ENCODE peak calls at places on chromosomes 2 and 18, in nine cellular contexts. Z, N, T, B, C, V, P, I and Q are unnamed samples. For H3K9me3, the result is how much of the 10 kb centered on the place peaks cover.

GRCh38 chr2:46135936-46136335 is 161.3 kb upstream of the EPAS1 start:
- DNase-seq in Z (no peak), B (no peak), T (peak), P (no peak), I (no peak), V (no peak), N (no peak), C (no peak), Q (no peak)

GRCh38 chr18:35386600-35387366 is 9.6 kb upstream of the ZNF396 start:
- DNase-seq in I (peak), T (peak), N (peak), Z (peak), P (peak), V (peak), C (no peak), B (peak), Q (peak)

GRCh38 chr2:181305151-181306123 is 151.7 kb upstream of the ITGA4 start:
- DNase-seq in C (no peak), P (peak), Z (peak), T (no peak), B (no peak), I (peak), N (no peak), V (no peak), Q (peak)

GRCh38 chr18:57737661-57738060 is 65.5 kb downstream of the ATP8B1 start:
- DNase-seq in C (peak), B (peak), V (peak), P (peak), T (peak), I (no peak), N (peak), Z (peak), Q (no peak)

GRCh38 chr18:11167778-11168177 is 18.4 kb upstream of the PIEZO2 start:
- DNase-seq in Z (no peak), B (no peak), P (no peak), T (no peak), I (no peak), N (no peak), V (no peak), C (no peak), Q (no peak)

GRCh38 chr18:57715671-57716070 is 87.4 kb downstream of the ATP8B1 start:
- DNase-seq in N (no peak), I (no peak), Z (no peak), T (no peak), P (no peak), V (no peak), C (no peak), B (no peak), Q (no peak)

GRCh38 chr2:128327180-128327964 is 8.7 kb upstream of the HS6ST1 start:
- DNase-seq in Z (no peak), B (no peak), C (peak), N (no peak), I (no peak), P (no peak), T (no peak), V (no peak), Q (peak)

GRCh38 chr2:3099860-3100234 is 277.8 kb downstream of the EIPR1 start:
- DNase-seq in T (no peak), P (no peak), C (no peak), B (no peak), V (no peak), I (no peak), Z (no peak), N (no peak), Q (no peak)

GRCh38 chr2:53609561-53609960 is 158.0 kb upstream of the CHAC2 start:
- DNase-seq in P (no peak), C (no peak), Z (no peak), V (no peak), I (no peak), N (no peak), T (no peak), B (no peak), Q (no peak)

DNA sequence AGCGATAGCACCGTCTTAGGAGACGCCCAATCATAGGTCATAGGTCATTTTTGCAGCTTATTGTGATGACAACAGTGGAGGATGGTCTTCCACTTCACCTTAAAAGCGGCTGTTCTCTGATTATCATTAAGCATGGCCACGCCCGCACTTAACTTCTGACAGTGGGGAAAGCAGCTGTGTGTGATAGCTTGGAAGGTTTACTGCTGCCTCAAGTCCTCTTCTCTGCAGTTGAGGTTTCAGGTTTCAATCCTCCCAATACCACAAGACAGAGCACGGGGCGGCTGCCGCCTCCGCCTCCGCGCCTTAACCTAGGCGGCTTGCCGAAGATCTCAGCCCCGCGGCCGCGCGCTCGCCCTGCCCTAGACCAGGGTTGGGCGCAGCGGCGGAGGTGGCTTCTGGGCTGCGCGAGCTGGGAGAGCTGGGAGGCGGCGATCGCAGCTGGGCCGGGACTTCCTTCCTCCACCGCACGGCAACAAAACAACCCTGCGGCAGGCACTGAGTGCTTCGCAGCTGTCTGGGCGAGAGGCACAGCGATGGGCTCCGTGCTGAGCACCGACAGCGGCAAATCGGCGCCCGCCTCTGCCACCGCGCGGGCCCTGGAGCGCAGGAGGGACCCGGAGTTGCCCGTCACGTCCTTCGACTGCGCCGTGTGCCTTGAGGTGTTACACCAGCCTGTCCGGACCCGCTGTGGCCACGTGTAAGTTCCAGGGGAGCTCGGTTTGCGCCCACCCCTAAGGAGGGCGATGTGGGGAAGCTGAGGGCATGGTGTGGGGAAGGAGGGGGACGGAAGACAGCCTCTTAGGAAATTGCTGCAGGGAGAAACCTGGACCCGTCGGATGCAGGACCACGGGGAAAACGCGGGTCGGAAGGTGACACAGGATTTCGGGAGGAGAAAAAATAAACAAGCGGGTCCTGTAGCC is at the start of gene RNF125:
- DNase-seq in P (peak), I (peak), T (peak), B (peak), V (peak), C (peak), Z (peak), N (peak), Q (peak)
- TF ChIP-seq POLR2A in P (no peak), I (peak), T (no peak), B (peak), V (no peak), C (peak), Z (peak), N (peak), Q (peak)

GRCh38 chr18:25834061-25834460 is 256.4 kb downstream of the SS18 start:
- DNase-seq in P (no peak), Z (no peak), N (no peak), C (no peak), T (no peak), B (no peak), V (no peak), I (no peak), Q (no peak)
- H3K27ac ChIP-seq in P (no peak), Z (no peak), N (no peak), C (no peak), T (no peak), B (no peak), V (no peak), I (no peak), Q (no peak)

DNA sequence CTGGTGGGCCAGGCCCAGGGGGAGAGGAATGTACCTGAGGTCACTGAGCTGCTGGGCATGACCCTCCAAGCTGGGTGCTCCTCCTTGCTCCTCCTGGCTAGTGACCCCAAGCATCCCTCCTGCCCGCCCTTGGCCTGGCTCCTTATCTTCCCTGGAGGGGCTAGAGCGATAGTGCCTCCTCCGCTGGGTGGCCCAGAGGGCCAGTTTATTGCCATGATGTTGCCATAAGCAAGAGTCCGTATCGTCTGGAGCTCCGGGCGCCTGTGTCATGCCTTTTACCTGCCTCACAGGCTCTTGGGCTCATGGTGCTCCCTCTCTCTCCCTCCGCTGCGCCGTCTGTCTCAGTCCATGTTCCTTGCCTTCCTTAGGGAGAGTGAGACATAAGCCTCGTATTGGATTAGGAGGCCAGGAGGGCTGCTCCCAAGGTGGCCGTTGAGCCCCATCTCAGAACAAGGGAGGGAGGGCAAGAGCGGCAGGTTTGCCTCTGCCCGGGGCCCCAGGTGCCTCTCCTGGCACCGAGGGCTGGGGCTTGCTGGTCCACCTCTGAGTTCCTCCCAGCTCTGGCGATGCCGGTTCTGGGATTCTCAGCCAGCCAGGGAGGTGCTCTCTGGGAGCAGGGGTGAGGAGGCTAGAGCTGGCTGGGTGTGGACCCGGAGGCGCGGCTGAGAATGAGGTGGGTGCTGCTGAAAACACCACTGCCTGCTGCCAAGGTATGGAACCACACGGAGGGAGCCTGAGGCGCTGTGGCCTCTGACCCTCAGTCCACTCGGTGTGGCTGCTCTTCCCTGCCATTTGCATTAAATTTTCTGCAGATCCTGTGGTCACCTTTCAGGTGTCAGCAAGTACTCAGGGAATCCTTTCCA is 22.6 kb downstream of the KCNIP3 start:
- DNase-seq in N (no peak), C (no peak), Z (no peak), P (no peak), I (no peak), T (no peak), V (peak), B (no peak), Q (no peak)
- H3K9me3 ChIP-seq in N (under half), C (under half), Z (under half), P (under half), I (under half), T (under half), V (under half), B (under half), Q (under half)

DNA sequence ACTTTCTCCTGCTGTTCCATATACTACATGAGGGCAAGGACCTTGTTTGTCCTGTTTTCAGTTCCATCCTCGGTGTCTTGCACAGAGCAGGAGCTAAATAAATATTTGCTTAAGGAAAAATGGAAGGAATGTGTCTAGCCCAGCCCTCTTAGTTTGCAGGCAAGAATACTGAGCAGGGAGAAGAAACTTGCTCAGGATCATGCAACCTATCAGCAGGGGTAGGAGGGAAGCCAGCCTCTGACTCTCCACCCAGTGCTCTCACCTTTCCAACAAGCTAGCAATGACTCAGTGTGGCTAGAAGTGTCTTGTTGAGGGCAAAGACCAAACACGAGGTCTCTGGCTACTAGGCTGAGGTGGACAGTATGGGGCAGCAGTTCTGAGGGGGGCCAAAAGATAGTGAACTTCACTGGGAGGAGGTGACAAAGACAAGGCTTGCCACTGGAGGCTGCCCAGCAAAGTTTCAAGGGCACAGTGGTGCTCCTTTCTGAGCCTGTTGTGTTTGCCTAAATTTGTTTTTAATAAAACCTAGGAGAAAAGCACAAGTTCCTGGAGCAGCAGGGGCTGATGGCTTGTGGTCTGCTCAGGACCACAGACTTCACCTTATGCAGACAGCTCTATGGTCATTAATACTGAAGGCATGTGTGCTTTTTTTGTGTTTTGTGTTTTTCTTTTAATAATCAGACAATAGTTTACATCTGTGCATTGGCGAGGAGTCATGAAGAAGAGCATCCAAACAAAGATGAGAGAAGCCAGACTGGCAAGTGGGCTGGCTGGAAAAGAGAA is 49.1 kb upstream of the CTAGE1 start:
- DNase-seq in V (no peak), I (no peak), B (no peak), Z (no peak), P (peak), T (no peak), C (no peak), N (no peak), Q (no peak)
- TF ChIP-seq POLR2A in V (no peak), I (no peak), B (no peak), Z (no peak), P (no peak), T (no peak), C (no peak), N (no peak), Q (no peak)

GRCh38 chr2:239983004-239983778 is 42.0 kb downstream of the NDUFA10 start:
- DNase-seq in C (no peak), I (no peak), V (no peak), B (no peak), T (no peak), N (no peak), P (no peak), Z (no peak), Q (no peak)

GRCh38 chr2:239990966-239991365 is 34.2 kb downstream of the NDUFA10 start:
- DNase-seq in T (no peak), N (no peak), B (no peak), C (no peak), V (no peak), I (no peak), Z (no peak), P (no peak), Q (no peak)

GRCh38 chr2:239984431-239985194 is 40.5 kb downstream of the NDUFA10 start:
- DNase-seq in B (no peak), C (no peak), T (no peak), N (no peak), I (no peak), V (no peak), Z (no peak), P (no peak), Q (no peak)

GRCh38 chr2:239979243-239980023 is 45.7 kb downstream of the NDUFA10 start:
- DNase-seq in N (no peak), B (no peak), I (no peak), C (no peak), V (no peak), P (no peak), T (no peak), Z (no peak), Q (no peak)

GRCh38 chr2:239985356-239985755 is 39.8 kb downstream of the NDUFA10 start:
- DNase-seq in B (no peak), Z (no peak), P (no peak), V (no peak), C (no peak), I (no peak), N (no peak), T (no peak), Q (no peak)
- H3K27ac ChIP-seq in B (no peak), Z (no peak), P (no peak), V (no peak), C (no peak), I (no peak), N (no peak), T (no peak), Q (no peak)